ENCODE peak calls at places on chromosomes 6 and 20, in four cellular contexts. One of them, this sample, is unnamed.
A peak's percentile ranks its signal among the peaks of the same experiment; 100 is the strongest.

GRCh38 chr20:62354811-62355341 is 12.2 kb downstream of the LAMA5 start:
- DNase-seq in choroid plexus epithelial cell: no peak
- DNase-seq in A172: no peak
- DNase-seq in CD4-positive, alpha-beta T cell: no peak
- DNase-seq in this sample: no peak

GRCh38 chr6:131453803-131454202 is 119.2 kb upstream of the ARG1 start:
- DNase-seq in choroid plexus epithelial cell: no peak
- DNase-seq in CD4-positive, alpha-beta T cell: no peak
- DNase-seq in A172: no peak
- DNase-seq in this sample: no peak

GRCh38 chr6:32680055-32680454 is 13.6 kb upstream of the HLA-DQB1 start:
- DNase-seq in A172: no peak
- DNase-seq in choroid plexus epithelial cell: no peak
- DNase-seq in CD4-positive, alpha-beta T cell: no peak
- DNase-seq in this sample: no peak

GRCh38 chr6:1849686-1850580 is 240.2 kb downstream of the FOXC1 start:
- DNase-seq in CD4-positive, alpha-beta T cell: no peak
- DNase-seq in A172: no peak
- DNase-seq in choroid plexus epithelial cell: no peak
- DNase-seq in this sample: no peak

GRCh38 chr6:15987569-15987968 is 141.3 kb upstream of the MYLIP start:
- DNase-seq in CD4-positive, alpha-beta T cell: no peak
- DNase-seq in choroid plexus epithelial cell: peak; percentile 48
- DNase-seq in A172: peak; percentile 38
- DNase-seq in this sample: no peak

GRCh38 chr20:44495257-44495656 is 19.6 kb downstream of the TTPAL start:
- DNase-seq in CD4-positive, alpha-beta T cell: no peak
- DNase-seq in choroid plexus epithelial cell: peak; percentile 98
- DNase-seq in A172: peak; percentile 78
- DNase-seq in this sample: no peak

GRCh38 chr20:56431451-56431850 is 19.4 kb downstream of the CASS4 start:
- DNase-seq in choroid plexus epithelial cell: no peak
- DNase-seq in A172: no peak
- DNase-seq in CD4-positive, alpha-beta T cell: no peak
- DNase-seq in this sample: no peak

GRCh38 chr6:131460603-131460995 is 112.4 kb upstream of the ARG1 start:
- DNase-seq in CD4-positive, alpha-beta T cell: no peak
- DNase-seq in A172: no peak
- DNase-seq in choroid plexus epithelial cell: peak; percentile 2
- DNase-seq in this sample: no peak

GRCh38 chr6:82915666-82916065 is 150.0 kb downstream of the UBE3D start:
- DNase-seq in choroid plexus epithelial cell: no peak
- DNase-seq in CD4-positive, alpha-beta T cell: no peak
- DNase-seq in A172: no peak
- DNase-seq in this sample: no peak

GRCh38 chr6:27375613-27376079 is 12.9 kb upstream of the ZNF391 start:
- DNase-seq in A172: no peak
- DNase-seq in choroid plexus epithelial cell: peak; percentile 14
- DNase-seq in CD4-positive, alpha-beta T cell: no peak
- DNase-seq in this sample: peak; percentile 1

GRCh38 chr6:142929751-142930358 is 15.1 kb downstream of the HIVEP2 start:
- DNase-seq in A172: no peak
- DNase-seq in choroid plexus epithelial cell: peak; percentile 51
- DNase-seq in CD4-positive, alpha-beta T cell: no peak
- DNase-seq in this sample: no peak

GRCh38 chr20:58971429-58971828 is 9.6 kb upstream of the NELFCD start:
- DNase-seq in choroid plexus epithelial cell: no peak
- DNase-seq in A172: no peak
- DNase-seq in CD4-positive, alpha-beta T cell: no peak
- DNase-seq in this sample: no peak

GRCh38 chr6:72321741-72322140 is 300.1 kb upstream of the KCNQ5 start:
- DNase-seq in CD4-positive, alpha-beta T cell: no peak
- DNase-seq in A172: no peak
- DNase-seq in choroid plexus epithelial cell: peak; percentile 45
- DNase-seq in this sample: no peak

GRCh38 chr20:18267815-18268214 is 20.5 kb upstream of the ZNF133 start:
- DNase-seq in choroid plexus epithelial cell: no peak
- DNase-seq in A172: no peak
- DNase-seq in CD4-positive, alpha-beta T cell: no peak
- DNase-seq in this sample: no peak

GRCh38 chr20:19785173-19785799 is 27.2 kb downstream of the RIN2 start:
- DNase-seq in A172: no peak
- DNase-seq in CD4-positive, alpha-beta T cell: no peak
- DNase-seq in choroid plexus epithelial cell: peak; percentile 69
- DNase-seq in this sample: no peak

This sample was measured in naive thymus-derived CD8-positive, alpha-beta T cell.